ENCODE peak calls at places on chromosomes 2 and 18, in ten cellular contexts. X is EH; A is CD8-positive, alpha-beta memory T cell; Y is NCI-H748 treated with DMSO at 0.1 percent for 48 hours; H is mesothelial cell of epicardium; N is activated naive CD4-positive, alpha-beta T cell treated with Interleukin-2 at 50 U/mL for 16 hours; K is activated gamma-delta T cell; M is GM23338; U is effector memory CD8-positive, alpha-beta T cell; Z is T follicular helper cell. J is an unnamed sample.
A peak's percentile ranks its signal among the peaks of the same experiment; 100 is the strongest.

GRCh38 chr18:32114293-32114692 is 22.6 kb downstream of the RNF138 start:
- DNase-seq in X (no peak), A (no peak), Y (no peak), H (no peak), N (no peak), K (no peak), M (no peak), U (no peak), Z (no peak), J (no peak)

GRCh38 chr2:150591901-150592300 is 104.4 kb upstream of the RND3 start:
- DNase-seq in X (peak; percentile 38), A (no peak), Y (no peak), H (no peak), N (no peak), K (no peak), M (no peak), U (no peak), Z (no peak), J (no peak)

GRCh38 chr2:64866797-64867196 is 122.4 kb upstream of the SLC1A4 start:
- DNase-seq in X (peak; percentile 99), A (no peak), Y (no peak), H (no peak), N (no peak), K (no peak), M (no peak), U (no peak), Z (no peak), J (peak; percentile 22)

GRCh38 chr2:53202063-53202462 is 565.5 kb upstream of the CHAC2 start:
- DNase-seq in X (peak; percentile 53), A (no peak), Y (peak; percentile 6), H (no peak), N (no peak), K (no peak), M (peak; percentile 5), U (no peak), Z (no peak), J (peak; percentile 76)

GRCh38 chr2:132252894-132253264 is 91.1 kb upstream of the ANKRD30BL start:
- DNase-seq in X (no peak), A (no peak), Y (no peak), H (no peak), N (no peak), K (no peak), M (no peak), U (no peak), Z (no peak), J (no peak)

GRCh38 chr2:8546319-8547283 is 135.3 kb upstream of the ID2 start:
- DNase-seq in X (no peak), A (no peak), Y (no peak), H (peak; percentile 15), N (peak; percentile 30), K (no peak), M (no peak), U (no peak), Z (no peak), J (no peak)

GRCh38 chr2:50438293-50438692 is 593.6 kb downstream of the NRXN1 start:
- DNase-seq in X (no peak), A (no peak), Y (no peak), H (no peak), N (no peak), K (no peak), M (no peak), U (no peak), Z (no peak), J (no peak)

GRCh38 chr2:182506606-182507005 is 79.8 kb upstream of the PDE1A start:
- DNase-seq in X (peak; percentile 76), A (no peak), Y (peak; percentile 62), H (no peak), N (no peak), K (no peak), M (peak; percentile 30), U (no peak), Z (no peak), J (peak; percentile 5)

GRCh38 chr18:53025247-53025646 is 685.2 kb downstream of the DCC start:
- DNase-seq in X (no peak), A (no peak), Y (peak; percentile 33), H (no peak), N (no peak), K (no peak), M (no peak), U (no peak), Z (no peak), J (peak; percentile 19)

J was measured in hepatocyte.